ENCODE peak calls at places on chromosomes 6 and 20, in five cellular contexts. J is GM06990, Z is upper lobe of right lung, U is fibroblast of mammary gland, F is neural progenitor cell. I is an unnamed sample.
A peak's percentile ranks its signal among the peaks of the same experiment; 100 is the strongest.

GRCh38 chr6:7541175-7542064 is at the start of gene DSP:
- DNase-seq in J (peak; percentile 37), Z (peak; percentile 84), U (no peak), F (peak; percentile 85), I (peak; percentile 32)

GRCh38 chr20:51001697-51002265 is 21.1 kb downstream of the KCNG1 start:
- DNase-seq in J (no peak), Z (no peak), U (no peak), F (no peak), I (no peak)

GRCh38 chr6:14243617-14244016 is 126.0 kb downstream of the CD83 start:
- DNase-seq in J (no peak), Z (no peak), U (no peak), F (no peak), I (no peak)

GRCh38 chr6:63261820-63262219 is 50.6 kb downstream of the FKBP1C start:
- DNase-seq in J (no peak), Z (no peak), U (no peak), F (no peak), I (no peak)

GRCh38 chr20:41715525-41715924 is 97.3 kb upstream of the CHD6 start:
- DNase-seq in J (no peak), Z (no peak), U (no peak), F (no peak), I (no peak)

GRCh38 chr6:10078581-10078980 is 336.3 kb downstream of the TFAP2A start:
- DNase-seq in J (no peak), Z (no peak), U (no peak), F (no peak), I (no peak)

GRCh38 chr20:17586250-17586649 is 16.4 kb downstream of the DSTN start:
- DNase-seq in J (no peak), Z (no peak), U (no peak), F (no peak), I (no peak)

GRCh38 chr6:9334979-9335378 is 899.6 kb upstream of the SLC35B3 start:
- DNase-seq in J (no peak), Z (no peak), U (no peak), F (no peak), I (peak; percentile 8)

GRCh38 chr20:17557675-17558006 is 12.2 kb upstream of the DSTN start:
- DNase-seq in J (no peak), Z (no peak), U (peak; percentile 87), F (no peak), I (peak; percentile 85)

GRCh38 chr6:50030777-50031562 is 9.2 kb upstream of the DEFB110 start:
- DNase-seq in J (no peak), Z (no peak), U (peak; percentile 1), F (peak; percentile 82), I (no peak)

GRCh38 chr20:62606551-62607201 is 35.6 kb upstream of the SLCO4A1 start:
- DNase-seq in J (no peak), Z (no peak), U (peak; percentile 65), F (no peak), I (peak; percentile 57)

GRCh38 chr20:59006167-59006863 is 739 bp downstream of the CTSZ start:
- DNase-seq in J (peak; percentile 59), Z (peak; percentile 76), U (peak; percentile 35), F (no peak), I (no peak)

GRCh38 chr6:134925800-134926199 is 24.1 kb downstream of the ALDH8A1 start:
- DNase-seq in J (no peak), Z (no peak), U (peak; percentile 86), F (no peak), I (peak; percentile 44)

GRCh38 chr20:62952373-62953166 is at the start of gene SLC17A9:
- DNase-seq in J (peak; percentile 90), Z (peak; percentile 93), U (peak; percentile 50), F (peak; percentile 79), I (no peak)

GRCh38 chr6:158000530-158001307 is 19.1 kb downstream of the SYNJ2 start:
- DNase-seq in J (no peak), Z (no peak), U (no peak), F (no peak), I (no peak)

GRCh38 chr6:90192857-90193256 is 103.8 kb downstream of the BACH2 start:
- DNase-seq in J (no peak), Z (no peak), U (no peak), F (no peak), I (no peak)

GRCh38 chr6:16168858-16169257 is 40.0 kb downstream of the MYLIP start:
- DNase-seq in J (no peak), Z (no peak), U (peak; percentile 44), F (peak; percentile 59), I (peak; percentile 77)

GRCh38 chr6:131787955-131788712 is 19.7 kb upstream of the ENPP1 start:
- DNase-seq in J (no peak), Z (no peak), U (peak; percentile 55), F (peak; percentile 33), I (peak; percentile 51)

GRCh38 chr6:151176941-151177760 is 62.6 kb upstream of the AKAP12 start:
- DNase-seq in J (no peak), Z (no peak), U (peak; percentile 7), F (no peak), I (no peak)

GRCh38 chr20:62274332-62275262 is 28.2 kb upstream of the ADRM1 start:
- DNase-seq in J (no peak), Z (no peak), U (no peak), F (no peak), I (peak; percentile 60)

GRCh38 chr6:166561766-166562165 is 24.7 kb downstream of the RAMACL start:
- DNase-seq in J (no peak), Z (no peak), U (peak; percentile 63), F (no peak), I (peak; percentile 37)

GRCh38 chr6:13273931-13274706 is 54.2 kb downstream of the TBC1D7 start:
- DNase-seq in J (peak; percentile 78), Z (peak; percentile 90), U (no peak), F (no peak), I (no peak)

GRCh38 chr6:167350322-167350721 is 25.4 kb downstream of the TTLL2 start:
- DNase-seq in J (no peak), Z (no peak), U (no peak), F (peak; percentile 25), I (no peak)

GRCh38 chr6:30167101-30167500 is 3.8 kb downstream of the TRIM15 start:
- DNase-seq in J (no peak), Z (no peak), U (no peak), F (no peak), I (no peak)

GRCh38 chr6:79522609-79523008 is 14.6 kb downstream of the LCA5 start:
- DNase-seq in J (no peak), Z (no peak), U (no peak), F (no peak), I (no peak)

GRCh38 chr6:79520534-79520933 is 16.7 kb downstream of the LCA5 start:
- DNase-seq in J (no peak), Z (no peak), U (no peak), F (no peak), I (no peak)

GRCh38 chr6:79526897-79527296 is 10.3 kb downstream of the LCA5 start:
- DNase-seq in J (no peak), Z (no peak), U (no peak), F (no peak), I (no peak)

GRCh38 chr6:79524065-79524464 is 13.2 kb downstream of the LCA5 start:
- DNase-seq in J (no peak), Z (no peak), U (no peak), F (no peak), I (no peak)

DNA sequence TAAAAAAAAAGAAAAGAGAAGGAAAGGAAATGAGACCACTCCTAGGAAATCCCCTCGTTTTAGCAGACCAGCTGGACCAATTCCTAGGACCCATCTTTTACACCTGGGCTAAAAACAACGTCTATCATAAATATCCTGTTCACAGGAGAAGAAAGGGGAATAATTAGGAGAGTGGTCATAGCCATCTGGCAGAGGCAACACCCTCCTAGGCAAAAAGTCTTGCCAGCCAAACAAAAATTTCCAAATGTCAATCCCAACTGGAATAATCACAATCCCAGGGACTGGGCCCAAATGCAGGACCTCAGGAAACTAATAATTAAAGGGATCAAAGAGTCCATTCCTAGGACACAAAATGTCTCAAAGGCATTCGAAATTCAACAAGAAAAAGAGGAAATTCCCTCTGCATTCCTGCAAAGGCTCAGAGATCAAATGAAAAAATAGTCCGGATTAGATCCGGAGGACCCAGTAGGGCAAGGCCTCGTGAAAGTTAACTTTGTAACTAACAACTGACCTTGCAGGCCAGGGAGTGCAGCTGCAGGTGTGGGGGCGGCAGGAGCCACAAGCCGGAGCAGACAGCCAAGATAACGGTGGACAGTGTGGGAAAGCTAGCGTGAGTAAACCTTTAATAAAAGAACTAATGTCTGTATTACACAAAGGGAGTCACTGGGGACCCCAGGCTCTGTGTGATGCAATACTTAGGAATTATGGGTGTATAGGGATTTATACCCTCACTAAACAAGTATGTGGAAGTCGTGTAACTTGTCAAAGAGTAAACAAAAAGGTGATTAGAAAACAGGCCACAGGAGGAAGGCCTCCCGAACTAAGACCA is 11.7 kb downstream of the LCA5 start:
- DNase-seq in J (no peak), Z (no peak), U (peak; percentile 87), F (peak; percentile 54), I (peak; percentile 51)
- H3K4me3 ChIP-seq in J (no peak overlapping the region), Z (no peak overlapping the region), U (no peak overlapping the region), F (no peak overlapping the region), I (no peak overlapping the region)

DNA sequence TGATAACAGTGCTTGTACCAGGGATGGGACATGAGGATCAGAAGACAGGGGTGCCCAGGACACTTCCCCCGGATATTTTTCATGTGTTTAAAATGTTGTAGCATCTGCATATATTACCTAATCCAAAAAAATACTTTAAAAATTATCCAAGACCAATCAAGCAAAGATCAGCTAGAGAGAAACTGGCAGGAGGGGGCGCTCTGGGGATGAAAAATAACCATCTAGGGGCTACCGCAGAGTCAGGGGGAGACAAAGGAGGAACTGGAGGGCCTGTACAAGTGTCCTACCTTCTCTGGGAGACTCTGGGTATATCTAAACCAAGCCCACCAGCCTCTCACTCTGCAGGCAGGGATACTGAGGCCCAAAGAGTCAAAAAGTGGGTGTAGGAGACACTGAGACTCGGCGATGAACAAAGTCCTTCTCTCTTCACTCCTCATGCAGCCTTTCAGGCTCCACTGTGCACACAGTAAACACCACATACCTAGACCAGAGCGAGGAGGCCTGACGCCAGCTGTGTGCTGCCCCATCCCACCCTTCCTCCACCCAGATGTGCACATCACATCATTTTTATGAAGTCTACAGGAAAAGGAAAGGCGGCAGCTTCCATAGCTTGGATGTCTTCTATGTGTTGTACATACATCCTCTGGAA is 9.8 kb downstream of the RIMS4 start:
- DNase-seq in J (no peak), Z (no peak), U (no peak), F (peak; percentile 55), I (no peak)
- TF ChIP-seq CTCF in J (peak; percentile 45), Z (no peak), U (peak; percentile 20), F (peak; percentile 73), I (peak; percentile 41)

GRCh38 chr20:43515628-43516027 is 8.1 kb downstream of the L3MBTL1 start:
- DNase-seq in J (no peak), Z (no peak), U (no peak), F (no peak), I (no peak)
- H3K4me3 ChIP-seq in J (peak overlapping the region; percentile 11), Z (no peak overlapping the region), U (no peak overlapping the region), F (peak overlapping the region; percentile 54), I (no peak overlapping the region)

DNA sequence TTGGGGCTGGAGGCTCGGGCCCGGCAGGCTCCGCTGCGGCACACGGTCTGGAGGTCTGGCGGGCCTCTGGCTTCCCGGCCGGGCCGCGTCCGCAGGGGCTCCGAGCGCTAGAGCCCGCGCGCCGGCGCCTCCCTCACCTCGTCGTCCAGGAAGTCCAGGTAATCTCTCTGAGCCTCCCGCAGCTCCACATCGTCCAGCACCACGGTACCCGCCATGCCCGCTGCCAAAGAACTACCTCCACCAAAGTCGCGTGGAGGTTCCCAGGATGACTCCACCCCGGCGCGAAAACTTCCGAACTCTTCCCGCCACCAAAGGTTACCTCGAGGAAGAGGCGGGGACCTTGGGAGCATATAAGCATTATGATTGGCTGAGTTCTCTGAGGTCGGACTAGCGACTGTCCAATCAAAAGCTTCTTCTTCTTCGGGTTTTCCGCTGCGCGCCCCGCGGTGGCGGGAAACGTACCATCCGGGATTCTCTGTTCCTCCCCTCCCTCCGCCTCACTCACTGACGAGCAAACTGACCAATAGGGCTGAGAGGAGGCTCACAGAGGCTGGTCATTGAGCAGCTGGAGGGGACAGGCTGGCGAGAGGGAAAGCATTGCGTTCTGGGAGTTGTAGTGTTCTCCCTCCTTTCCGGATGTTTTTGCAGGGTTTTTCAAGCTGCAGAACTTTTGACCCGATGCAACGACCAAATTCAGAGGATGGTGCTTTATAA is at the start of gene MCM3:
- DNase-seq in J (peak; percentile 99), Z (peak; percentile 97), U (peak; percentile 99), F (peak; percentile 99), I (peak; percentile 100)
- TF ChIP-seq CTCF in J (no peak), Z (peak; percentile 26), U (no peak), F (no peak), I (peak; percentile 7)